ENCODE peak calls at places on chromosomes 7 and 10, in ten cellular contexts. S is prostate gland, E is AG10803, X is ovary, T is lung, V is astrocyte of the cerebellum, L is OCI-LY7, B is right atrium auricular region, K is PC-3, U is spleen. G is an unnamed sample.

GRCh38 chr10:86684305-86684704 is 16.0 kb downstream of the LDB3 start:
- DNase-seq in S (no peak), E (no peak), X (peak), T (no peak), V (no peak), L (no peak), B (no peak), K (peak), U (no peak), G (no peak)

GRCh38 chr7:106056513-106057203 is 55.5 kb downstream of the SYPL1 start:
- DNase-seq in S (peak), E (peak), X (peak), T (peak), V (peak), L (peak), B (no peak), K (peak), U (peak), G (no peak)

GRCh38 chr10:69486922-69487730 is 35.9 kb downstream of the TSPAN15 start:
- DNase-seq in S (no peak), E (no peak), X (no peak), T (no peak), V (no peak), L (no peak), B (no peak), K (no peak), U (peak), G (no peak)

GRCh38 chr10:71608863-71609768 is 110.5 kb downstream of the C10orf105 start:
- DNase-seq in S (peak), E (peak), X (peak), T (peak), V (peak), L (peak), B (peak), K (peak), U (peak), G (no peak)

GRCh38 chr10:91034042-91034441 is 113.2 kb upstream of the ANKRD1 start:
- DNase-seq in S (no peak), E (no peak), X (no peak), T (no peak), V (no peak), L (no peak), B (no peak), K (no peak), U (no peak), G (no peak)

GRCh38 chr7:41592794-41593193 is 110.1 kb downstream of the INHBA start:
- DNase-seq in S (no peak), E (no peak), X (no peak), T (no peak), V (no peak), L (no peak), B (no peak), K (no peak), U (no peak), G (no peak)

GRCh38 chr7:92765725-92766124 is 70.6 kb downstream of the CDK6 start:
- DNase-seq in S (no peak), E (peak), X (no peak), T (no peak), V (no peak), L (no peak), B (no peak), K (peak), U (no peak), G (no peak)

GRCh38 chr10:73823391-73823790 is 12.0 kb upstream of the NDST2 start:
- DNase-seq in S (no peak), E (no peak), X (no peak), T (no peak), V (no peak), L (no peak), B (no peak), K (no peak), U (no peak), G (no peak)

DNA sequence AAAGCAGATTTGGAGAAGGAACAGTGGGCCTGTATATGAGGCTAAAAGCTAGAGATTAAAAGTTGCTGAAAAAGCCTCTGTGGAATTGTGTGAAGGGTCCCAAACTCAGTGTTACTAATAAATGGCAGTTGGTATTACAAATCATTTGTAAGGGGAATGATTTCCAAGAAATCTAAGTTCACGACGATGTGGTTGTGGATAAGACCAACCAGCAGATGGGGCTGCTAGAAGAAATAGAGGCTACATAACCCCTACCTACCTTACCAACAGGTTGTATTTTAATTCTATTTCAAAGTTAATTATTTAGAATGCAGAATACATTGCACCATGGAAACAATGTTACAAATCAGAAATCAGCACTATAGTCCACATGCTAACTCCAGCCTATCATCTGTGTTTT is 377.1 kb downstream of the HPSE2 start:
- DNase-seq in S (no peak), E (no peak), X (no peak), T (no peak), V (no peak), L (no peak), B (no peak), K (peak), U (no peak), G (no peak)
- TF ChIP-seq CTCF in S (no peak), E (no peak), X (no peak), T (no peak), V (peak), L (peak), B (no peak), K (peak), U (no peak), G (no peak)

DNA sequence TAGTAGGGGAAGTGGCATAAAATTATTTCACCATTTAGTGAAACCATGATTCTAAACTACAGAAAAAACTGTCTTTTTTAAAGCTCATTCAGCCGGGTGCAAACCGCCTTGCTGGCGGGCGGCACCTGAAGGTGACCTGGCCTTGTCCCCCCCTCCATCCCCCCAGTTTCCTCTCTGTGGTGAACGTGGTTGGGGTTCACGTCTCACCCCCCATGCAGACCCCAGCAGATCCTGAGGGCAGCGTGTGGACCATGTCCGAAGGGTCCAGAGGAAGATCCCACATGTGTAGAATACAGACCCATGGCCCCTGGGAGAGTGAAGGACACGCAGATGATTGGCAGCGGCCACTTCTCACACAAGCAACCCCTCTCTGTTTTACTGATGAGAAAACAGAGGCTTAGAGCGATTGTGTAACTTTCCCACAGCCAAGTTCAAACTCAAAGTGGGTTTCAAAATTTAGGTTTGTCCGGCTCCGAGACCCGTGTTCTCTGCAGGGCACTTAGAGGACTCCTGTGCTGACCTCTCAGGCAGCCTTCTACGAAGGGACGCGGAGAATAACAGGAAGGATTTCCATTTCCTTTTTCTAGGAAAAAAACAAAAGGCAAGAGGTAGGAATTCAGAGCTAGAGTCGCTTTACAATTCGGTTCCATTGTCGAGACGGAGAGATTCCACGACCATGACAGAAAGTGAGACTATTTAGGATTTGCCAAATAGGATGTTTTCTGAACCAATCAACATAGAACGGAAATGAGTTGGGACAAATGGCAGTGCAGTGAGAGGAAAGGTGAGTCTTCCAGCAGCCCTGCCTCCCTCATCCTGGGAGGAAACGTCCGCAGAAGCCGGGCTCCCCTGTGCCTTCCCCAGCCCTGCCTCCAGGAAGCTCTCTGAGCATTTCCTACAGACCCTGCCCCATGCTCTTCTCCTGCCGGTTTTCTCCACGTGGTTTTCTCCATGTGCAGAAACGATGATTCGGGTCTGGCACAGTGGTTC is 67.6 kb upstream of the PITRM1 start:
- DNase-seq in S (no peak), E (no peak), X (no peak), T (no peak), V (no peak), L (no peak), B (no peak), K (no peak), U (no peak), G (no peak)
- H3K4me3 ChIP-seq in S (no peak), E (no peak), X (no peak), T (no peak), V (no peak), L (no peak), B (peak), K (no peak), U (peak), G (no peak)

DNA sequence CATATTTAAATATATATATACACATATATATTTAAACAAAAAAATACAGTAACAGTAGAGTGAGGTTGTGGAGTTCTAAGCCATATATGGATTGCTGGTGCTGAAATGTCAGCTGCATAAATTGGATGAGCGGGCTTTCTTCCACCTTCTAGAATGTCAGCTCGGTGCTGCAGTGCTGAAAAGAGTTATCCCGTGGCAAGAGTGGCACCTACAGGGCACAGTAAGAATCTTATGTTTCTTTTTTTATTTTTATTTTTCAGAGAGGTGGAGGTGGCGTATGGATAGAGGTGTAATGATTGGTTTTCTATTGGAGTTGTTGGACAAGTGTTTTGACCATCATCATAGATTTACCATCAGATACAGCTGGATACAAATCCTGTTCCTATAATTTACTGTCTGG is 86.2 kb upstream of the DYNC1I1 start:
- DNase-seq in S (peak), E (peak), X (peak), T (peak), V (peak), L (peak), B (peak), K (peak), U (no peak), G (peak)
- TF ChIP-seq CTCF in S (peak), E (peak), X (peak), T (peak), V (peak), L (peak), B (peak), K (peak), U (peak), G (peak)

DNA sequence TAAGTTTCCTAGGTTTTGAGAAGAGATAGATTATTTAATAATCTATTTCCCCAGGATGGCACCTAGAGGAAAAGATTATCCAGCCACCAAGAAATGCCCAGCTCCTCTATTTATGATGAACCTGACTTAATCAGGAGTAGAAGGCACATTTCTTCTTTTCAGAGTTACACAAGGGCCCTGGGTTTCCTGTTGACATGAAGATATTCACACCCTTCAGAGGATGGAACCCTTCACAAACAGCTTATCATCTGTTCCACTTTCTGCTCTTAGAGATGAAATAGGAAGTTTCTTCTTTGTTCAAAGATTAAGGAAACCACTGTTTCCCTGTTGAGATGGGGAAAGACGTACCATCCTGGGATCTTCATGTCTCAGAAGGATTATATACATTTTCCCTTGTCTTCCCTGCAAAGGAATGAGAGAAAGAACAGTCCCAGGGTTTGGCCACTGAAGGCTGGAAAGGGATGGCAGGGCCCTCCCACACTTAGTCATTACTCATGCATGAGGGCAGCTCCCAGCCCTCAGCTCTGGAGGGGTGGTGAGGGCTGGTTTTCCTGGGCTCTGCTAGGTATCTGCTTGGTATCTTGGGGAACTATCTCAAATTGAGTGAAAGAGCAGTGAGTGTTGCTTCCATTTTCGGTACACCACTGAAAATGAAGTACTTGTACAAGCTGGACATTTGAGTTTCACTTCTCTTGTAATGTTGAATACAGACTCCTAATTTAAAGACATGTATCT is 64.1 kb downstream of the MTPAP start:
- DNase-seq in S (no peak), E (peak), X (no peak), T (no peak), V (no peak), L (no peak), B (no peak), K (peak), U (no peak), G (no peak)
- H3K4me3 ChIP-seq in S (no peak), E (no peak), X (no peak), T (no peak), V (no peak), L (no peak), B (no peak), K (no peak), U (no peak), G (no peak)

GRCh38 chr7:102220229-102220850 is 66.3 kb upstream of the SH2B2 start:
- DNase-seq in S (no peak), E (no peak), X (no peak), T (no peak), V (no peak), L (no peak), B (no peak), K (no peak), U (no peak), G (no peak)
- TF ChIP-seq CTCF in S (no peak), E (no peak), X (no peak), T (no peak), V (no peak), L (no peak), B (no peak), K (no peak), U (no peak), G (no peak)

GRCh38 chr7:1616741-1617140 is 46.9 kb upstream of the PSMG3 start:
- DNase-seq in S (no peak), E (no peak), X (no peak), T (no peak), V (no peak), L (no peak), B (no peak), K (no peak), U (no peak), G (no peak)
- H3K4me3 ChIP-seq in S (no peak), E (no peak), X (no peak), T (no peak), V (no peak), L (no peak), B (no peak), K (no peak), U (no peak), G (no peak)

GRCh38 chr10:110361800-110362456 is 57.2 kb upstream of the SMNDC1 start:
- DNase-seq in S (no peak), E (no peak), X (no peak), T (no peak), V (no peak), L (no peak), B (no peak), K (no peak), U (no peak), G (no peak)
- TF ChIP-seq CTCF in S (no peak), E (no peak), X (no peak), T (no peak), V (no peak), L (no peak), B (no peak), K (no peak), U (no peak), G (no peak)

DNA sequence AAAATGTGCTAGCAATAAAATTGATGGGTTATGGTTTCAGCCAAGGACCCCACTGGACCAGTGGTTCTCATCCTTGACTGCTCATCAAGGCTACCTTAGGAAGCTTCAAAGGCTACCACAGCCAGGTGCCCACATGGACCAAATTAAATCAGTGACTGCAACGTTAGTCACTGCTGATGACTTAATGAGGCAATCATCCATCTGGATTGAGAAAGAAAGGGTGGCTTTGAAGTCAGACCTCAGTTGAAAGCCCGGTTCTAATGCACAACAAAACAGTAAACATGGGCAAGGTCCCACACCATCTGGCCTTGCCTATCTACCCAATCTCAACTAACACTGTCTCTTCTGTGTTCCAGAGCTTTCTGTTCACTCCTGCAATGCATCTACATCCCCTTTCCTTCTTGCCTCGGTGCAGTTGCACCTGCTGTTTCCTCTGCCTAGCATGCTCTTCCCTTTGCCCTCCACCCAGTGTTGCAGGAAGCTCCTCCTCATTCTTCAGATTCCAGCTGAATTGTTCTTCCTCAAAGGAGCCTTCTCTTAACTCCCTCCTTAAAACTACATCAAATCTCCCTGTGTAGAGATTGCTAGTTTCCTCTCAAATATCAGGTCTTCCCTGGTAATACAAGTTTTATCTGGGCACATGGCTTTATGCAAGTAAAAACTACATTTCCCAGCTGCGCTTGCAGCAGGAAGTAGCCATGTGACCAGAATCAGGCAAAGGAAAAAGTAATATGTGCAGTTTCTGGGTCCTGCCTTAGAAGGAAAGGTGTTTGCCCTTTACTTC is 10.3 kb upstream of the KCNK18 start:
- DNase-seq in S (no peak), E (peak), X (no peak), T (no peak), V (no peak), L (peak), B (no peak), K (peak), U (no peak), G (no peak)
- H3K4me3 ChIP-seq in S (no peak), E (no peak), X (no peak), T (no peak), V (no peak), L (no peak), B (no peak), K (no peak), U (no peak), G (no peak)

GRCh38 chr10:22598488-22598887 is 115.9 kb downstream of the PIP4K2A start:
- DNase-seq in S (no peak), E (no peak), X (no peak), T (no peak), V (no peak), L (no peak), B (no peak), K (no peak), U (no peak), G (no peak)
- TF ChIP-seq CTCF in S (no peak), E (no peak), X (no peak), T (no peak), V (no peak), L (no peak), B (no peak), K (no peak), U (no peak), G (no peak)

DNA sequence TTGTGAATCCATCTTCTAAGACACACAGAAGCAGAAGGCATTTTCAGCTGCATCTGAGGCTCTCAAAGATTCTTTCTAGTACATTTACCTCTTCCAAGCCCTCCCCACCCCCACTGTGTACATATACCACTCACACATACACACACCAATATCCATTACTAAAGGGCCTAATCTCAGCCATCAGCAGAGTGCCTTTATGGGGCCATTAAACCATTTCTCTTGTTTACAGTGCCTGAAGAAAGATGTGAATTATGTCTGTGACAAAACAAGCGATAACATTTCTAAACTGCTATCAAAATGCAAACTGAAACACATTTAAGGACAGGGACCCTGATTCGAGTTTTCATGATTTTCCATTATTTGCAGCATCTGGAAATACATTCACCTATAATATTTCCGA is 40.0 kb downstream of the ETV1 start:
- DNase-seq in S (no peak), E (no peak), X (no peak), T (no peak), V (no peak), L (no peak), B (no peak), K (no peak), U (no peak), G (no peak)
- H3K4me3 ChIP-seq in S (no peak), E (no peak), X (no peak), T (no peak), V (no peak), L (no peak), B (no peak), K (no peak), U (no peak), G (no peak)